ENCODE peak calls at places on chromosome 19, in ten cellular contexts. F is NB4, G is H9, I is GM23338, N is BJ, Z is neural crest cell, O is AG09319, U is heart right ventricle, R is Peyer's patch, C is cardiac fibroblast. T is an unnamed sample.

GRCh38 chr19:50490411-50490811 is 13.8 kb upstream of the GARIN5A start:
- DNase-seq in F (no peak), G (peak), I (no peak), N (no peak), Z (no peak), O (no peak), U (no peak), R (peak), C (no peak), T (no peak)

GRCh38 chr19:42076375-42076944 is 494 bp downstream of the ZNF574 start:
- DNase-seq in F (peak), G (no peak), I (peak), N (no peak), Z (no peak), O (no peak), U (peak), R (no peak), C (no peak), T (no peak)

GRCh38 chr19:11530432-11530831 is 1.5 kb upstream of the ECSIT start:
- DNase-seq in F (peak), G (peak), I (peak), N (no peak), Z (peak), O (no peak), U (peak), R (peak), C (peak), T (peak)

GRCh38 chr19:10566658-10567410 is 1.0 kb upstream of the KRI1 start:
- DNase-seq in F (peak), G (no peak), I (no peak), N (no peak), Z (no peak), O (no peak), U (no peak), R (no peak), C (no peak), T (no peak)

GRCh38 chr19:13001166-13001501 is 5.9 kb downstream of the NFIX start:
- DNase-seq in F (no peak), G (no peak), I (no peak), N (no peak), Z (no peak), O (no peak), U (no peak), R (no peak), C (no peak), T (no peak)

GRCh38 chr19:51029718-51030117 is 3.3 kb upstream of the KLK11 start:
- DNase-seq in F (peak), G (no peak), I (peak), N (no peak), Z (no peak), O (no peak), U (no peak), R (no peak), C (no peak), T (no peak)

GRCh38 chr19:15195381-15195964 is 5.3 kb downstream of the NOTCH3 start:
- DNase-seq in F (peak), G (peak), I (peak), N (peak), Z (peak), O (no peak), U (peak), R (no peak), C (peak), T (peak)

GRCh38 chr19:49475191-49475932 is 1.3 kb downstream of the FLT3LG start:
- DNase-seq in F (no peak), G (peak), I (no peak), N (no peak), Z (no peak), O (no peak), U (no peak), R (no peak), C (no peak), T (no peak)

GRCh38 chr19:49514151-49514550 is 1.7 kb downstream of the FCGRT start:
- DNase-seq in F (no peak), G (no peak), I (no peak), N (no peak), Z (no peak), O (no peak), U (no peak), R (peak), C (no peak), T (no peak)

GRCh38 chr19:3055741-3056453 is 6.4 kb downstream of the TLE5 start:
- DNase-seq in F (no peak), G (peak), I (peak), N (no peak), Z (no peak), O (no peak), U (no peak), R (peak), C (no peak), T (no peak)

GRCh38 chr19:41714598-41714997 is 6.2 kb downstream of the CEACAM5 start:
- DNase-seq in F (no peak), G (no peak), I (no peak), N (no peak), Z (no peak), O (no peak), U (no peak), R (no peak), C (no peak), T (no peak)

GRCh38 chr19:50790898-50791562 is 815 bp downstream of the ACP4 start:
- DNase-seq in F (no peak), G (no peak), I (no peak), N (no peak), Z (no peak), O (no peak), U (no peak), R (no peak), C (no peak), T (no peak)

GRCh38 chr19:42563352-42564210 is 31.1 kb downstream of the CEACAM8 start:
- DNase-seq in F (peak), G (peak), I (peak), N (no peak), Z (peak), O (peak), U (peak), R (no peak), C (peak), T (peak)

GRCh38 chr19:8149261-8150094 is at the start of gene FBN3:
- DNase-seq in F (no peak), G (peak), I (peak), N (no peak), Z (no peak), O (no peak), U (no peak), R (no peak), C (no peak), T (no peak)

GRCh38 chr19:7397687-7398086 is 49.0 kb downstream of the ARHGEF18 start:
- DNase-seq in F (no peak), G (no peak), I (no peak), N (peak), Z (no peak), O (no peak), U (no peak), R (no peak), C (peak), T (no peak)

GRCh38 chr19:8194528-8195275 is 14.5 kb upstream of the CERS4 start:
- DNase-seq in F (peak), G (no peak), I (no peak), N (no peak), Z (no peak), O (no peak), U (peak), R (no peak), C (no peak), T (no peak)

GRCh38 chr19:21328402-21328801 is 808 bp downstream of the ZNF708 start:
- DNase-seq in F (peak), G (no peak), I (peak), N (no peak), Z (no peak), O (no peak), U (no peak), R (no peak), C (no peak), T (no peak)

GRCh38 chr19:54178581-54179261 is 5.8 kb upstream of the TMC4 start:
- DNase-seq in F (no peak), G (peak), I (peak), N (no peak), Z (no peak), O (no peak), U (no peak), R (no peak), C (no peak), T (peak)

GRCh38 chr19:57708641-57709354 is at the start of gene ZNF154:
- DNase-seq in F (no peak), G (peak), I (peak), N (no peak), Z (peak), O (peak), U (peak), R (no peak), C (peak), T (no peak)

GRCh38 chr19:35249146-35249847 is 495 bp downstream of the LSR start:
- DNase-seq in F (no peak), G (peak), I (no peak), N (no peak), Z (no peak), O (no peak), U (no peak), R (no peak), C (no peak), T (no peak)
- TF ChIP-seq CTCF in F (no peak), G (no peak), I (no peak), N (no peak), Z (no peak), O (no peak), U (no peak), R (no peak), C (no peak), T (no peak)

GRCh38 chr19:38849746-38850230 is at the start of gene HNRNPL:
- DNase-seq in F (no peak), G (no peak), I (no peak), N (no peak), Z (peak), O (no peak), U (peak), R (peak), C (no peak), T (peak)

GRCh38 chr19:38851622-38852230 is 1.9 kb upstream of the HNRNPL start:
- DNase-seq in F (peak), G (peak), I (peak), N (no peak), Z (peak), O (peak), U (peak), R (peak), C (peak), T (peak)

GRCh38 chr19:38852231-38853044 is 2.7 kb upstream of the HNRNPL start:
- DNase-seq in F (peak), G (peak), I (peak), N (no peak), Z (peak), O (no peak), U (no peak), R (peak), C (peak), T (no peak)

GRCh38 chr19:38850231-38850975 is 617 bp upstream of the HNRNPL start:
- DNase-seq in F (peak), G (peak), I (peak), N (peak), Z (peak), O (peak), U (peak), R (peak), C (peak), T (peak)

DNA sequence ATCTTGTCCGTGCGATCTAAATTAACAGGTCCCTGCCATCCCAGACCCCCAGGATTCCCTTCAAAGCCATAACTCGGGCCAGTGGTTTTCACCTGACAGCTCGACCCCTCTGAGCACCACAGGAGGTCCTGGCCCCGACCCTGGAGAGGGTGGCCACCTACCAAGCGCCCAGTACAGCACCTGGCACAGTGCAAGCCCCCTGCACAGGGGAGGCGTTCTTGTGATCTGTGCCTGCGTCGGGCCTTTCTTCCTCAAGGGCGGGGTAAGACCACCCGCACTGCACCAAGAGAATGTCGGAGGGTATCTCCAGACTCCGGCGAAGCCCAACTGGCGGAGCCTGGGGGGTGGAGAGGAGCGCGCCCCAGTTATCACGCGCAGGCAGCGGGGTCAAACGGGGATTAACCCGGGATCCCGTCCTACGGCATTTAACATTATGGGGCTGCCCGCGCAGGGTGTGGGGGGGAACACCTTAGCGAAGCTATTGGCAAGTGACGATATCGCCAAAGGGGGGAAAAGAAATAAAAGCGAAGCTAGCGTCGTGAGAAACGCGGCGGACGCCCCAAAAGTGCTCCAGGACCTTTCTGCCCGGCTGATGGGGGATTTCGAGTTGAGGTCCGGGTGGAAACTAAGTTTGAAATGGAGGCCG is 1.3 kb upstream of the HNRNPL start:
- DNase-seq in F (no peak), G (no peak), I (peak), N (no peak), Z (no peak), O (no peak), U (peak), R (peak), C (no peak), T (no peak)
- TF ChIP-seq CTCF in F (no peak), G (no peak), I (no peak), N (no peak), Z (peak), O (peak), U (no peak), R (no peak), C (no peak), T (no peak)

GRCh38 chr19:4278010-4278409 is 1.1 kb upstream of the SHD start:
- DNase-seq in F (no peak), G (no peak), I (no peak), N (no peak), Z (no peak), O (no peak), U (no peak), R (no peak), C (no peak), T (peak)

GRCh38 chr19:4278926-4279529 is at the start of gene SHD:
- DNase-seq in F (no peak), G (no peak), I (peak), N (no peak), Z (peak), O (no peak), U (no peak), R (no peak), C (no peak), T (peak)

GRCh38 chr19:4277051-4277700 is 1.9 kb upstream of the SHD start:
- DNase-seq in F (no peak), G (no peak), I (peak), N (no peak), Z (no peak), O (no peak), U (no peak), R (no peak), C (no peak), T (peak)

GRCh38 chr19:4278460-4278901 is 585 bp upstream of the SHD start:
- DNase-seq in F (peak), G (no peak), I (peak), N (no peak), Z (no peak), O (no peak), U (no peak), R (no peak), C (no peak), T (peak)

GRCh38 chr19:4279530-4280422 is 710 bp downstream of the SHD start:
- DNase-seq in F (no peak), G (no peak), I (peak), N (no peak), Z (no peak), O (no peak), U (no peak), R (no peak), C (no peak), T (no peak)
- TF ChIP-seq CTCF in F (no peak), G (no peak), I (no peak), N (no peak), Z (no peak), O (no peak), U (no peak), R (no peak), C (no peak), T (peak)

GRCh38 chr19:1811942-1812425 is at the start of gene ATP8B3:
- DNase-seq in F (no peak), G (no peak), I (peak), N (no peak), Z (no peak), O (no peak), U (peak), R (no peak), C (no peak), T (no peak)
- TF ChIP-seq CTCF in F (no peak), G (peak), I (peak), N (peak), Z (peak), O (peak), U (no peak), R (peak), C (no peak), T (no peak)

DNA sequence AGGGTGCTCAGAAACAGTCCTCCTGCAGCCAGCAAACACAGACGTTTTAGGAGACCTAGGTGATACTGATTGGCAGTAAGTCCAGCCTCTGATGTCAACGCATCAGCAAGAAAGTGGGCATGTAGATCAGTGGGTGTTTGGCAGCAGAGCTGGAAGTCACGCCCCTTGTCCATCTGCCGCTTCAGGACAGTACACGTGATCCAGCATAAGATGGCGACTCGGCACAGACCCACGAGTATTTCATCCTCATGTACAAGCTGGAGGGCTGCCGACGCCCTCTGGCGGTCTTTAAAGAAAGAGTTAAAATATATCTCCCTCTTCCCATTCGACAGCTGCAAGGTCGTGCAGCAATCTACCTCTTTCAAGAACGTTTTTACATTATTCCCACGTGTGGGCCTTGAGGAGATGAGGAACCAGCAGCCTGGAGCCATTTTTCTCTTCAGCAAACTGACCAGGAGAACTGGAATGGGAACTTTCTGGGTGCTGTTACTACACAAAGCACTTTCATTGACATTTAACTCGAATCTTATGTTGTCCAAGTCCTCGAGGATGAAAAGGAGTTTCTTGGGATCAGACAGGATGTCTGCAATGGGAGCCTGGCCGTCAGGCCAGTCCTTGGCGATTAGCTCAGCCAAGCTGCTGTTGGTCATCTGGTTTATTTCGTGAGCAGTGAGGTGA is 22.3 kb downstream of the NLRP11 start:
- DNase-seq in F (peak), G (peak), I (peak), N (no peak), Z (no peak), O (no peak), U (peak), R (peak), C (peak), T (peak)
- TF ChIP-seq CTCF in F (peak), G (peak), I (peak), N (peak), Z (peak), O (no peak), U (no peak), R (peak), C (peak), T (peak)

GRCh38 chr19:30001794-30002193 is 59.8 kb downstream of the URI1 start:
- DNase-seq in F (peak), G (no peak), I (no peak), N (no peak), Z (no peak), O (no peak), U (no peak), R (no peak), C (peak), T (no peak)
- TF ChIP-seq CTCF in F (no peak), G (no peak), I (no peak), N (no peak), Z (peak), O (no peak), U (no peak), R (no peak), C (peak), T (peak)

T was measured in BE2C.